ENCODE peak calls at places on chromosomes 5 and 9, in eight cellular contexts. C is PC-3, J is H7, Q is mammary epithelial cell, A is GM06990, D is body of pancreas, M is fibroblast of mammary gland, P is GM12865. N is an unnamed sample.

GRCh38 chr5:33441241-33441844 is 578 bp downstream of the TARS1 start:
- DNase-seq in C (peak; percentile 56), J (no peak), Q (no peak), A (no peak), D (peak; percentile 19), M (no peak), P (peak; percentile 51), N (peak; percentile 39)

GRCh38 chr9:1032181-1032580 is 18.0 kb upstream of the DMRT2 start:
- DNase-seq in C (no peak), J (no peak), Q (no peak), A (no peak), D (no peak), M (no peak), P (no peak), N (no peak)

GRCh38 chr9:112887377-112887776 is 3.3 kb downstream of the SLC46A2 start:
- DNase-seq in C (no peak), J (peak; percentile 75), Q (no peak), A (no peak), D (no peak), M (peak; percentile 17), P (peak; percentile 14), N (no peak)

GRCh38 chr9:125468646-125469045 is 207.0 kb downstream of the GAPVD1 start:
- DNase-seq in C (no peak), J (no peak), Q (no peak), A (no peak), D (no peak), M (no peak), P (no peak), N (no peak)

GRCh38 chr9:70609542-70610286 is 195.3 kb upstream of the KLF9 start:
- DNase-seq in C (peak; percentile 18), J (no peak), Q (peak; percentile 72), A (no peak), D (no peak), M (peak; percentile 99), P (no peak), N (no peak)

GRCh38 chr5:143052967-143053682 is 282.9 kb downstream of the ARHGAP26 start:
- DNase-seq in C (no peak), J (no peak), Q (no peak), A (no peak), D (no peak), M (no peak), P (peak; percentile 53), N (no peak)

GRCh38 chr5:36374275-36374862 is 72.7 kb upstream of the RANBP3L start:
- DNase-seq in C (peak; percentile 52), J (no peak), Q (peak; percentile 43), A (no peak), D (no peak), M (peak; percentile 93), P (no peak), N (no peak)

GRCh38 chr9:113687680-113688371 is 188.3 kb upstream of the ZNF618 start:
- DNase-seq in C (no peak), J (peak; percentile 76), Q (no peak), A (no peak), D (no peak), M (no peak), P (no peak), N (no peak)

GRCh38 chr5:54515634-54516033 is 1.9 kb upstream of the SNX18 start:
- DNase-seq in C (no peak), J (no peak), Q (no peak), A (no peak), D (no peak), M (no peak), P (no peak), N (no peak)

GRCh38 chr5:54518146-54519082 is 855 bp downstream of the SNX18 start:
- DNase-seq in C (peak; percentile 21), J (peak; percentile 72), Q (peak; percentile 39), A (peak; percentile 15), D (peak; percentile 68), M (no peak), P (peak; percentile 32), N (peak; percentile 64)

GRCh38 chr5:54517512-54518145 is at the start of gene SNX18:
- DNase-seq in C (peak; percentile 85), J (peak; percentile 93), Q (peak; percentile 83), A (peak; percentile 91), D (peak; percentile 92), M (peak; percentile 89), P (peak; percentile 95), N (peak; percentile 93)

GRCh38 chr5:54516051-54516645 is 1.4 kb upstream of the SNX18 start:
- DNase-seq in C (no peak), J (no peak), Q (no peak), A (no peak), D (no peak), M (no peak), P (no peak), N (no peak)

DNA sequence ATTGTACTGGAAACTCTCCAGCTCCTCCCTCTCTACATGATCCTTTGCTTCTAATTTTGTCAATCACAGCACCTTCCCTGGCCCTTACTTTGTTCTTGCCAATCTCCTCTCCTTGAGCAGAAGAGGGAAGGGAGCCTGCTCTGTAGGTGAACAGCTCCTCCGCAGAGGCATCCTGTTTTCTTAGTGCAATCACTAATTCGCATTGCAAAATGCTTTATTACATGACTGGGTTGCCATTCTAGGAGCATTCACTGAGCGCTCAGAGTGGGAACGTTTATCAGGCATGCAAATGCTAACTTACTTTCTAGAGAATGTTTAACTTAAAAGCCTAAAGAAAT is 416 bp upstream of the SNX18 start:
- DNase-seq in C (no peak), J (peak; percentile 40), Q (no peak), A (no peak), D (no peak), M (no peak), P (no peak), N (no peak)
- H3K4me3 ChIP-seq in C (peak overlapping the region; percentile 76), J (peak overlapping the region; percentile 33), Q (peak overlapping the region; percentile 42), A (no peak overlapping the region), D (no peak overlapping the region), M (peak overlapping the region; percentile 37), P (no peak overlapping the region), N (no peak overlapping the region)

GRCh38 chr9:127853312-127854168 is 918 bp downstream of the ENG start:
- DNase-seq in C (no peak), J (no peak), Q (peak; percentile 35), A (no peak), D (no peak), M (no peak), P (no peak), N (no peak)

GRCh38 chr9:127854169-127854833 is at the start of gene ENG:
- DNase-seq in C (no peak), J (peak; percentile 86), Q (peak; percentile 38), A (no peak), D (peak; percentile 47), M (peak; percentile 48), P (no peak), N (no peak)

GRCh38 chr9:127856094-127856740 is 1.8 kb upstream of the ENG start:
- DNase-seq in C (no peak), J (no peak), Q (no peak), A (no peak), D (no peak), M (no peak), P (no peak), N (no peak)

GRCh38 chr9:127857278-127857677 is 2.8 kb upstream of the ENG start:
- DNase-seq in C (no peak), J (no peak), Q (no peak), A (no peak), D (no peak), M (no peak), P (no peak), N (no peak)

GRCh38 chr9:127855522-127855921 is 1.1 kb upstream of the ENG start:
- DNase-seq in C (no peak), J (no peak), Q (no peak), A (no peak), D (no peak), M (no peak), P (no peak), N (no peak)
- H3K4me3 ChIP-seq in C (no peak overlapping the region), J (no peak overlapping the region), Q (no peak overlapping the region), A (no peak overlapping the region), D (no peak overlapping the region), M (no peak overlapping the region), P (no peak overlapping the region), N (no peak overlapping the region)

DNA sequence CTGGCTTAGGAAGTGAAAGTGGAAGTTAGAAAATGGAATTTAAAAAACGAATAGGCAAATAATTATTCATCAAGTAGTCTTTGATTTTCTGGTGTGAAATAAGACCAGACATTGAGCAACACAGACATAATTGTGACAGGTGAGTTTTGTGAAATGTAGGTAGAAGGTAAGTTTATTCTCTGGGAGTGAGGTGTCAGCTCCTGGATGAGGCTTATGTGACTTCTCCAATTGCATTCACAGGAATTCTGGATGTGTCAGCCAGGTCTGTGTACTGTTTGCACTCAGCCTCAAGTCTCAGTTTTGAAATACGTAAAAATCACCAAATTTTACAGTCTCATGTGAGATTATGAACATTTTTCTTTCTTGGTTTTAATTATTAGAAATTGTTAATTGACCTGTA is 537.6 kb downstream of the CETN3 start:
- DNase-seq in C (peak; percentile 54), J (no peak), Q (no peak), A (no peak), D (no peak), M (no peak), P (no peak), N (no peak)
- H3K4me3 ChIP-seq in C (no peak overlapping the region), J (no peak overlapping the region), Q (no peak overlapping the region), A (no peak overlapping the region), D (no peak overlapping the region), M (no peak overlapping the region), P (no peak overlapping the region), N (no peak overlapping the region)

GRCh38 chr5:14331377-14331776 is 188.2 kb downstream of the TRIO start:
- DNase-seq in C (no peak), J (no peak), Q (no peak), A (no peak), D (no peak), M (peak; percentile 26), P (peak; percentile 42), N (no peak)
- H3K4me3 ChIP-seq in C (no peak overlapping the region), J (no peak overlapping the region), Q (no peak overlapping the region), A (no peak overlapping the region), D (no peak overlapping the region), M (no peak overlapping the region), P (no peak overlapping the region), N (no peak overlapping the region)

GRCh38 chr5:139708877-139709586 is 60.9 kb downstream of the CXXC5 start:
- DNase-seq in C (no peak), J (peak; percentile 95), Q (no peak), A (peak; percentile 51), D (peak; percentile 70), M (peak; percentile 80), P (no peak), N (no peak)

GRCh38 chr5:139711067-139711851 is 63.1 kb downstream of the CXXC5 start:
- DNase-seq in C (peak; percentile 50), J (peak; percentile 91), Q (peak; percentile 38), A (peak; percentile 62), D (peak; percentile 40), M (peak; percentile 15), P (peak; percentile 57), N (peak; percentile 56)

GRCh38 chr5:139710370-139711066 is 62.4 kb downstream of the CXXC5 start:
- DNase-seq in C (no peak), J (peak; percentile 93), Q (peak; percentile 34), A (peak; percentile 77), D (peak; percentile 59), M (peak; percentile 43), P (peak; percentile 42), N (peak; percentile 77)

GRCh38 chr5:139708434-139708849 is 60.3 kb downstream of the CXXC5 start:
- DNase-seq in C (no peak), J (peak; percentile 67), Q (no peak), A (no peak), D (no peak), M (no peak), P (no peak), N (no peak)

GRCh38 chr5:139709587-139710369 is 61.6 kb downstream of the CXXC5 start:
- DNase-seq in C (no peak), J (peak; percentile 90), Q (no peak), A (peak; percentile 49), D (no peak), M (no peak), P (no peak), N (peak; percentile 18)
- H3K4me3 ChIP-seq in C (no peak overlapping the region), J (peak overlapping the region; percentile 51), Q (no peak overlapping the region), A (peak overlapping the region; percentile 22), D (no peak overlapping the region), M (no peak overlapping the region), P (no peak overlapping the region), N (peak overlapping the region; percentile 51)